ENCODE peak calls at places on chromosomes 11 and 22, in four cellular contexts. One of them, this sample, is unnamed.

GRCh38 chr11:120141144-120142071 is 3.5 kb upstream of the TRIM29 start:
- DNase-seq in fibroblast of pulmonary artery: no peak
- DNase-seq in nephron progenitor cell: no peak
- DNase-seq in GM12878: no peak
- DNase-seq in this sample: peak

GRCh38 chr11:114440971-114441810 is 1.9 kb downstream of the REXO2 start:
- DNase-seq in fibroblast of pulmonary artery: peak
- DNase-seq in nephron progenitor cell: no peak
- DNase-seq in GM12878: no peak
- DNase-seq in this sample: no peak

GRCh38 chr11:45722144-45722543 is 56.7 kb upstream of the CHST1 start:
- DNase-seq in fibroblast of pulmonary artery: no peak
- DNase-seq in nephron progenitor cell: no peak
- DNase-seq in GM12878: no peak
- DNase-seq in this sample: no peak

GRCh38 chr11:66493124-66493523 is 12.9 kb downstream of the DPP3 start:
- DNase-seq in fibroblast of pulmonary artery: no peak
- DNase-seq in nephron progenitor cell: no peak
- DNase-seq in GM12878: no peak
- DNase-seq in this sample: no peak

GRCh38 chr11:86785576-86785975 is 14.8 kb upstream of the PRSS23 start:
- DNase-seq in fibroblast of pulmonary artery: no peak
- DNase-seq in nephron progenitor cell: no peak
- DNase-seq in GM12878: no peak
- DNase-seq in this sample: no peak

GRCh38 chr22:22590136-22590891 is 31.2 kb upstream of the PRAME start:
- DNase-seq in fibroblast of pulmonary artery: no peak
- DNase-seq in nephron progenitor cell: no peak
- DNase-seq in GM12878: no peak
- DNase-seq in this sample: peak

GRCh38 chr11:12434255-12434654 is 56.9 kb downstream of the PARVA start:
- DNase-seq in fibroblast of pulmonary artery: no peak
- DNase-seq in nephron progenitor cell: no peak
- DNase-seq in GM12878: no peak
- DNase-seq in this sample: peak

GRCh38 chr11:126219547-126219946 is 8.0 kb downstream of the FAM118B start:
- DNase-seq in fibroblast of pulmonary artery: no peak
- DNase-seq in nephron progenitor cell: no peak
- DNase-seq in GM12878: no peak
- DNase-seq in this sample: no peak

GRCh38 chr11:126186031-126186698 is 25.3 kb downstream of the RPUSD4 start:
- DNase-seq in fibroblast of pulmonary artery: no peak
- DNase-seq in nephron progenitor cell: no peak
- DNase-seq in GM12878: no peak
- DNase-seq in this sample: no peak

GRCh38 chr11:73176145-73176891 is 34.2 kb upstream of the FCHSD2 start:
- DNase-seq in fibroblast of pulmonary artery: no peak
- DNase-seq in nephron progenitor cell: no peak
- DNase-seq in GM12878: no peak
- DNase-seq in this sample: no peak

GRCh38 chr11:132535830-132536229 is 996.5 kb downstream of the OPCML start:
- DNase-seq in fibroblast of pulmonary artery: no peak
- DNase-seq in nephron progenitor cell: no peak
- DNase-seq in GM12878: no peak
- DNase-seq in this sample: no peak

GRCh38 chr11:70612459-70613141 is 214.3 kb downstream of the CTTN start:
- DNase-seq in fibroblast of pulmonary artery: no peak
- DNase-seq in nephron progenitor cell: no peak
- DNase-seq in GM12878: no peak
- DNase-seq in this sample: no peak

GRCh38 chr11:130068986-130069683 is 559 bp upstream of the APLP2 start:
- DNase-seq in fibroblast of pulmonary artery: peak
- DNase-seq in nephron progenitor cell: no peak
- DNase-seq in GM12878: no peak
- DNase-seq in this sample: no peak

GRCh38 chr11:85823816-85824215 is 12.9 kb upstream of the SYTL2 start:
- DNase-seq in fibroblast of pulmonary artery: no peak
- DNase-seq in nephron progenitor cell: no peak
- DNase-seq in GM12878: no peak
- DNase-seq in this sample: no peak

GRCh38 chr11:57536947-57537654 is at the start of gene SMTNL1:
- DNase-seq in fibroblast of pulmonary artery: no peak
- DNase-seq in nephron progenitor cell: peak
- DNase-seq in GM12878: no peak
- DNase-seq in this sample: no peak

GRCh38 chr11:296206-296975 is 2.9 kb downstream of the IFITM5 start:
- DNase-seq in fibroblast of pulmonary artery: no peak
- DNase-seq in nephron progenitor cell: no peak
- DNase-seq in GM12878: no peak
- DNase-seq in this sample: no peak

GRCh38 chr22:44920183-44920582 is 89.6 kb downstream of the PHF21B start:
- DNase-seq in fibroblast of pulmonary artery: no peak
- DNase-seq in nephron progenitor cell: no peak
- DNase-seq in GM12878: no peak
- DNase-seq in this sample: no peak

GRCh38 chr11:134558258-134558835 is 146.3 kb upstream of the B3GAT1 start:
- DNase-seq in fibroblast of pulmonary artery: no peak
- DNase-seq in nephron progenitor cell: no peak
- DNase-seq in GM12878: no peak
- DNase-seq in this sample: peak

GRCh38 chr11:134559617-134559992 is 147.6 kb upstream of the B3GAT1 start:
- DNase-seq in fibroblast of pulmonary artery: no peak
- DNase-seq in nephron progenitor cell: no peak
- DNase-seq in GM12878: no peak
- DNase-seq in this sample: peak

GRCh38 chr11:134557571-134558257 is 145.7 kb upstream of the B3GAT1 start:
- DNase-seq in fibroblast of pulmonary artery: no peak
- DNase-seq in nephron progenitor cell: no peak
- DNase-seq in GM12878: no peak
- DNase-seq in this sample: peak

GRCh38 chr11:134560066-134560465 is 148.0 kb upstream of the B3GAT1 start:
- DNase-seq in fibroblast of pulmonary artery: no peak
- DNase-seq in nephron progenitor cell: no peak
- DNase-seq in GM12878: no peak
- DNase-seq in this sample: peak

GRCh38 chr11:134558916-134559616 is 147.0 kb upstream of the B3GAT1 start:
- DNase-seq in fibroblast of pulmonary artery: no peak
- DNase-seq in nephron progenitor cell: no peak
- DNase-seq in GM12878: no peak
- DNase-seq in this sample: peak
- TF ChIP-seq CTCF in fibroblast of pulmonary artery: no peak
- TF ChIP-seq CTCF in nephron progenitor cell: no peak
- TF ChIP-seq CTCF in GM12878: no peak
- TF ChIP-seq CTCF in this sample: no peak

GRCh38 chr11:69148377-69148762 is 7.4 kb upstream of the SMIM38 start:
- DNase-seq in fibroblast of pulmonary artery: no peak
- DNase-seq in nephron progenitor cell: no peak
- DNase-seq in GM12878: no peak
- DNase-seq in this sample: no peak

GRCh38 chr11:69144316-69144715 is 11.4 kb upstream of the SMIM38 start:
- DNase-seq in fibroblast of pulmonary artery: no peak
- DNase-seq in nephron progenitor cell: no peak
- DNase-seq in GM12878: no peak
- DNase-seq in this sample: no peak

GRCh38 chr11:69141742-69142141 is 14.0 kb upstream of the SMIM38 start:
- DNase-seq in fibroblast of pulmonary artery: no peak
- DNase-seq in nephron progenitor cell: no peak
- DNase-seq in GM12878: no peak
- DNase-seq in this sample: no peak

GRCh38 chr11:69142894-69143293 is 12.8 kb upstream of the SMIM38 start:
- DNase-seq in fibroblast of pulmonary artery: no peak
- DNase-seq in nephron progenitor cell: no peak
- DNase-seq in GM12878: no peak
- DNase-seq in this sample: no peak

GRCh38 chr11:69144719-69145365 is 10.9 kb upstream of the SMIM38 start:
- DNase-seq in fibroblast of pulmonary artery: no peak
- DNase-seq in nephron progenitor cell: no peak
- DNase-seq in GM12878: no peak
- DNase-seq in this sample: no peak
- TF ChIP-seq CTCF in fibroblast of pulmonary artery: no peak
- TF ChIP-seq CTCF in nephron progenitor cell: no peak
- TF ChIP-seq CTCF in GM12878: no peak
- TF ChIP-seq CTCF in this sample: no peak

DNA sequence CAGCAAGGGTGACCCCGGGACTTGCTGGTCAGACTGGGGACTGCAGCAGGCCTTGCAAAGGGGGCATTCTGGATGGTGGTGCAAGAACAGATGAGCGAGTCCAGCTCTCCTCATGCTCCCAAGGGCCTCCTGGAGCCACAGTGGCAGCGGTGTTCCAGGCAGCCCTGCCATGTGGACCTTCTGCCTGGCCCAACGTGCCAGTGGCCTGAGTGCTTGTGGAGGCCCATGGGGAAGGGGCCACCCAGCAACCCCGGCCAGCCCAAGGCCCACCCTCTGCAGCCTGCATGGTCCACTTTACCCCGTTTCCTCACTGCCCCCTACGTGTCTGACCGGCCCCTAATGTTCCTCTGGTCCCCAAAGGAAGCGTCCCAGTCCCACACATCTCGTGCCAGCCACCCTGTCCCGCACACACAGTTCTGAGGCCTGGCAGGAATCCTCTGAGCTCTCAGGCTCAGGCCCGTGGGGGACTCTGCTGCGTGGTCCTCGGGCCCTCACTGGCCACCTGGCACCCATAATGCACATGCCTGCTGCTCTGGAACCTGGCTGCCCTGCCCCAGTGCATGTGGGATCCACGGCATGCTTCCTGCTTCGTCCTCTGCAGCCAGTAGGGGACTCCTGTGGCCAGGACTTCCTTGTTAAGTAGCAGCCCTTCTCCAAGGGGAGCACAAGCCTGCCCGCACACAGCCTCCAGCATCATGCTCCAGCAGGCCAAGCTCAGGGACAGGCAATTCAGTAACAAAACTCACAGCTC is 85.5 kb downstream of the DGCR2 start:
- DNase-seq in fibroblast of pulmonary artery: peak
- DNase-seq in nephron progenitor cell: no peak
- DNase-seq in GM12878: no peak
- DNase-seq in this sample: no peak
- TF ChIP-seq CTCF in fibroblast of pulmonary artery: no peak
- TF ChIP-seq CTCF in nephron progenitor cell: no peak
- TF ChIP-seq CTCF in GM12878: no peak
- TF ChIP-seq CTCF in this sample: no peak

DNA sequence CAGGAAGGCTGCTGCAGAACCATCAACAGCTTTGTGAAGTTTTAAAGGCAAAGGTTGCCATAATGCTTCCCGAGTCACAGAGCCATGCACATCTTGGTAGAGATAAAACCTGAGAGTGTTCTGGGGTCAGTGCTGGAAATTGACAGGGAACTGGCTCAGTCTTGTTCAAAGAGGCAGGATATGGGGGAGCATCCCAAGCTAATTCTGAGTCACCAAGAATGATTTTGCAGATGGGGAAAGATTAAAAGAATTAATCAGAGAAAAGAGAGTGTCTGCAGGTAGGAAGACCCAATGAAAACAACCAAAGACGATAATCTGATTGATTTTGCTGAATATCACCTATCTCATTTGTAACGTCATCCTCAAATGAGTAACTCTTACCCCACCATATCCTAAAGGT is 99.9 kb upstream of the CD44 start:
- DNase-seq in fibroblast of pulmonary artery: no peak
- DNase-seq in nephron progenitor cell: no peak
- DNase-seq in GM12878: no peak
- DNase-seq in this sample: no peak
- TF ChIP-seq CTCF in fibroblast of pulmonary artery: no peak
- TF ChIP-seq CTCF in nephron progenitor cell: no peak
- TF ChIP-seq CTCF in GM12878: no peak
- TF ChIP-seq CTCF in this sample: no peak

DNA sequence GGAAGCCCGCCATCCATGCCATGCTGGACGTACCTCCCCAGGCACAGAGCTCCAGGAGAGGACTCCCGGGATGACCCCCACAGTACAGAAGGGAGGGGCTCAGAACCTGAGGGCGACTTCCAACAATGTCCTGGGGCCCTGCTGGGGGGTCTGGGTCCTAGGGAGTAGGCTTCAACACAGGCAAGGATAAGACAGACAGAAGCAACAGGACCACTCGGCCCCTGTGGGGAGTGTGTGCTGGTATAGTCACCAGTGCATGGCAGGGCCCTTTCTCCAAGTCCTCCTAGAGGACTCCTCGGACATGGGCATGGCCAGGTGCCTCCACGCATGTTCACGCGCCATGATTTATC is 16.8 kb downstream of the TTLL12 start:
- DNase-seq in fibroblast of pulmonary artery: no peak
- DNase-seq in nephron progenitor cell: no peak
- DNase-seq in GM12878: no peak
- DNase-seq in this sample: no peak
- TF ChIP-seq CTCF in fibroblast of pulmonary artery: no peak
- TF ChIP-seq CTCF in nephron progenitor cell: no peak
- TF ChIP-seq CTCF in GM12878: no peak
- TF ChIP-seq CTCF in this sample: no peak

GRCh38 chr11:60945295-60945667 is 6.7 kb downstream of the SLC15A3 start:
- DNase-seq in fibroblast of pulmonary artery: no peak
- DNase-seq in nephron progenitor cell: no peak
- DNase-seq in GM12878: no peak
- DNase-seq in this sample: no peak
- TF ChIP-seq CTCF in fibroblast of pulmonary artery: no peak
- TF ChIP-seq CTCF in nephron progenitor cell: no peak
- TF ChIP-seq CTCF in GM12878: no peak
- TF ChIP-seq CTCF in this sample: no peak

GRCh38 chr11:119061256-119061655 is 4.3 kb upstream of the HYOU1 start:
- DNase-seq in fibroblast of pulmonary artery: no peak
- DNase-seq in nephron progenitor cell: no peak
- DNase-seq in GM12878: no peak
- DNase-seq in this sample: no peak

GRCh38 chr11:119066481-119066880 is 1.1 kb upstream of the VPS11 start:
- DNase-seq in fibroblast of pulmonary artery: no peak
- DNase-seq in nephron progenitor cell: no peak
- DNase-seq in GM12878: no peak
- DNase-seq in this sample: no peak

GRCh38 chr11:119065369-119065768 is 2.2 kb upstream of the VPS11 start:
- DNase-seq in fibroblast of pulmonary artery: peak
- DNase-seq in nephron progenitor cell: no peak
- DNase-seq in GM12878: no peak
- DNase-seq in this sample: no peak

GRCh38 chr11:119067371-119068222 is at the start of gene VPS11:
- DNase-seq in fibroblast of pulmonary artery: peak
- DNase-seq in nephron progenitor cell: peak
- DNase-seq in GM12878: peak
- DNase-seq in this sample: peak

GRCh38 chr11:119062779-119063178 is 4.8 kb upstream of the VPS11 start:
- DNase-seq in fibroblast of pulmonary artery: peak
- DNase-seq in nephron progenitor cell: no peak
- DNase-seq in GM12878: no peak
- DNase-seq in this sample: no peak
- TF ChIP-seq CTCF in fibroblast of pulmonary artery: no peak
- TF ChIP-seq CTCF in nephron progenitor cell: no peak
- TF ChIP-seq CTCF in GM12878: no peak
- TF ChIP-seq CTCF in this sample: no peak